ENCODE peak calls at places on chromosomes 1 and 21, in four cellular contexts. One of them, this sample, is unnamed.
A peak's percentile ranks its signal among the peaks of the same experiment; 100 is the strongest.

GRCh38 chr1:154520333-154520732 is 18.1 kb upstream of the SHE start:
- DNase-seq in K562: no peak
- DNase-seq in GM23248: no peak
- DNase-seq in IMR-90: peak; percentile 2
- DNase-seq in this sample: no peak

GRCh38 chr1:234841710-234842231 is 231.8 kb upstream of the IRF2BP2 start:
- DNase-seq in K562: no peak
- DNase-seq in GM23248: peak; percentile 40
- DNase-seq in IMR-90: peak; percentile 30
- DNase-seq in this sample: no peak

GRCh38 chr1:161274874-161275273 is 16.3 kb downstream of the PCP4L1 start:
- DNase-seq in IMR-90: no peak
- DNase-seq in GM23248: no peak
- DNase-seq in K562: no peak
- DNase-seq in this sample: no peak

GRCh38 chr1:225908013-225908640 is 15.9 kb downstream of the PYCR2 start:
- DNase-seq in GM23248: no peak
- DNase-seq in K562: no peak
- DNase-seq in IMR-90: no peak
- DNase-seq in this sample: no peak

GRCh38 chr1:162972768-162973167 is 96.4 kb upstream of the RGS4 start:
- DNase-seq in K562: no peak
- DNase-seq in GM23248: peak; percentile 12
- DNase-seq in IMR-90: no peak
- DNase-seq in this sample: no peak

GRCh38 chr1:62245201-62245600 is 50.6 kb downstream of the L1TD1 start:
- DNase-seq in GM23248: peak; percentile 80
- DNase-seq in K562: no peak
- DNase-seq in IMR-90: no peak
- DNase-seq in this sample: no peak

GRCh38 chr21:17463441-17463840 is 49.4 kb upstream of the CXADR start:
- DNase-seq in GM23248: peak; percentile 99
- DNase-seq in K562: no peak
- DNase-seq in IMR-90: peak; percentile 97
- DNase-seq in this sample: no peak

GRCh38 chr21:38531610-38532009 is 33.3 kb upstream of the ERG start:
- DNase-seq in K562: no peak
- DNase-seq in IMR-90: no peak
- DNase-seq in GM23248: peak; percentile 86
- DNase-seq in this sample: no peak

GRCh38 chr1:5751833-5752714 is 240.2 kb downstream of the NPHP4 start:
- DNase-seq in IMR-90: no peak
- DNase-seq in GM23248: no peak
- DNase-seq in K562: no peak
- DNase-seq in this sample: no peak

GRCh38 chr1:5753431-5754078 is 238.7 kb downstream of the NPHP4 start:
- DNase-seq in K562: no peak
- DNase-seq in GM23248: no peak
- DNase-seq in IMR-90: no peak
- DNase-seq in this sample: no peak

GRCh38 chr1:5752715-5753330 is 239.4 kb downstream of the NPHP4 start:
- DNase-seq in K562: no peak
- DNase-seq in GM23248: no peak
- DNase-seq in IMR-90: no peak
- DNase-seq in this sample: no peak

GRCh38 chr1:5750186-5751170 is 241.7 kb downstream of the NPHP4 start:
- DNase-seq in IMR-90: no peak
- DNase-seq in GM23248: no peak
- DNase-seq in K562: no peak
- DNase-seq in this sample: no peak

DNA sequence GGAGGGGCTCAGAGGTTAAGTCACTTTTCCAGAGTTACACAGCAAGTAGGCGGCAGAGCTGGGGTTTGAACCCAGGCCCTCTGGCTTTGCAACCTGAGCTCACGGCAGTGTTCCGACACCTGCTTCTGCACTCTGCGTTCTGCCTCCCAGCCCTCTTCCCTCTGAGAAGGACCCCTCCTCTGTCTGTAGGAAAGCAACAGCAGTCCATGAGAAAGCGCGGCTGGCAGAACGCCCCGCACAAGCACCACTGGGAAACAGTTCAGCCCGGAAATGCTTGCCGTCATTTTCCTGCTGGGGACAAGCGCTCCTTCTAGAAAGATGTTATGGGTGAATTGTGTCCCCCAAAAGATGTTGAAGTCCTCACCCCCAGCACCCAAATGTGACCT is 241.1 kb downstream of the NPHP4 start:
- DNase-seq in IMR-90: no peak
- DNase-seq in GM23248: no peak
- DNase-seq in K562: no peak
- DNase-seq in this sample: no peak
- H3K9me3 ChIP-seq in IMR-90: peaks cover 49% of the 10 kb centered on the region
- H3K9me3 ChIP-seq in GM23248: no peaks in the 10 kb centered on the region
- H3K9me3 ChIP-seq in K562: no peaks in the 10 kb centered on the region
- H3K9me3 ChIP-seq in this sample: no peaks in the 10 kb centered on the region

GRCh38 chr1:84145051-84145450 is 980 bp downstream of the PRKACB start:
- DNase-seq in K562: no peak
- DNase-seq in GM23248: peak; percentile 13
- DNase-seq in IMR-90: peak; percentile 23
- DNase-seq in this sample: no peak
- H3K9ac ChIP-seq in K562: no peak overlapping the region
- H3K9ac ChIP-seq in GM23248: no peak overlapping the region
- H3K9ac ChIP-seq in IMR-90: no peak overlapping the region
- H3K9ac ChIP-seq in this sample: no peak overlapping the region

GRCh38 chr1:27503961-27504587 is 14.1 kb upstream of the WASF2 start:
- DNase-seq in K562: no peak
- DNase-seq in GM23248: peak; percentile 65
- DNase-seq in IMR-90: peak; percentile 35
- DNase-seq in this sample: no peak

GRCh38 chr1:27505420-27505680 is 15.4 kb upstream of the WASF2 start:
- DNase-seq in GM23248: no peak
- DNase-seq in IMR-90: no peak
- DNase-seq in K562: no peak
- DNase-seq in this sample: no peak

GRCh38 chr1:27506703-27507102 is 16.7 kb upstream of the WASF2 start:
- DNase-seq in K562: no peak
- DNase-seq in GM23248: no peak
- DNase-seq in IMR-90: no peak
- DNase-seq in this sample: no peak

GRCh38 chr1:27503033-27503432 is 13.1 kb upstream of the WASF2 start:
- DNase-seq in GM23248: no peak
- DNase-seq in K562: no peak
- DNase-seq in IMR-90: no peak
- DNase-seq in this sample: no peak

DNA sequence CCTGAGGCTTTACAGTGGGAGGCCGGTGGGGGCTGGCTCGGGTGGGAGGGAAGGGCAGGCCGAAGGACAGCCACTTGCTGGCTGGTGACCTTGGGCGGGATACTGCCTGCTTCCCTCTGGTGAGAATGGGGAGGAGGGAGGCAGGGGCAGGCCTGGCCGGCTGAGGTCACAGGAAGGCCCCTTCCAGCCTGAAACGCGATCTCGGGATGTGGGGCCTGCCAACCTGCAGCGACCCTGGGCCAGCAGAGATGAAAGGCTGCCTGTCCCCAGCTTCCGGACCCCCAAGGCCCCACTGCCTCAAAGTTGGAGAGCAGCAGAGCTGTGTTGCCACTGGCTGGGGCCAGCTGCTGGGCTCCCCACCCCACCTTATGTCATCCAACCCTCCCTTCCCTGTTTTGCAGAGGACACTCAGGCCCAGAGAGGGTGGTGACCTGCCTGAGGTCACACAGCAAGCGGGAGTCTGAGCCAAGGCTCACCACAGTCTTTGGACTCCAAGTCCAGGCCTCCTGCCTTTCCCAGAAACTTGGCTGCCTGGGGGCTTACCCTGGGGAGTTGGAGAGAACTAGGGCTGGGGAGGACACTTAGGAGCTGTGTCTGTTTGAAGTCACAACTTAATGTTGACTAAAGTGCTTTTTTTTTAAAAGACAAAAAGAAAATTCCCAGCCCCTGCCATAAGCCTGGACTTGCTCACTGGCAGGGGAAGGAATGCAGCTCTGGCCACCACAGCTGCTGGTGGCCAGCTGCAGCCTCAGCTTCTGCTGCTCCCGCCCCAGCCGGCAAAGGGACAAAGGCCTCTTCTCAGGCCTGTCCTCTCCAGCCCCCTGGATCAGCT is 14.8 kb upstream of the WASF2 start:
- DNase-seq in IMR-90: peak; percentile 49
- DNase-seq in K562: peak; percentile 69
- DNase-seq in GM23248: peak; percentile 59
- DNase-seq in this sample: no peak
- H3K4me1 ChIP-seq in IMR-90: peaks cover 15% of the 10 kb centered on the region
- H3K4me1 ChIP-seq in K562: peaks cover 30% of the 10 kb centered on the region
- H3K4me1 ChIP-seq in GM23248: peaks cover 15% of the 10 kb centered on the region
- H3K4me1 ChIP-seq in this sample: peaks cover 23% of the 10 kb centered on the region

DNA sequence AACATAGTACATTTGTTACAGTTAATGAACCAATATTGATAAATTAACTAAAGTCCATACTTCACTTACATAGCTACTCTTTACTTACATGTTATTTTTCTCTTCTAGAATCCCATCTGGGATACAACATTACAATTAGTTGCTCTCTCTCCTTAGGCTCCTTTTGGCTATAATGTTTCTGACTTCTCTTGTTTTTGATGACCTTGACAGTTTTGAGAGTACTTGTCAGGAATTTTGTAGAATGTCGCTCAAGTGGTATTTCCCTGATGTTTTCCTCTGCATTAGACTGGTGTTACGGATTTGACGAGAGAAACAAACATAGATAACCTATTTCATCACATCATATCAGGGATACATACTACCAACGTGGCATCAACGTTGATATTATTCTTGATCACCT is 925.4 kb upstream of the TMPRSS15 start:
- DNase-seq in IMR-90: no peak
- DNase-seq in GM23248: no peak
- DNase-seq in K562: no peak
- DNase-seq in this sample: no peak
- H3K9me3 ChIP-seq in IMR-90: peaks cover 2% of the 10 kb centered on the region
- H3K9me3 ChIP-seq in GM23248: no peaks in the 10 kb centered on the region
- H3K9me3 ChIP-seq in K562: no peaks in the 10 kb centered on the region
- H3K9me3 ChIP-seq in this sample: peaks cover 10% of the 10 kb centered on the region

GRCh38 chr1:17047924-17048323 is 5.9 kb downstream of the SDHB start:
- DNase-seq in K562: no peak
- DNase-seq in GM23248: no peak
- DNase-seq in IMR-90: no peak
- DNase-seq in this sample: no peak

GRCh38 chr1:17053071-17053684 is 654 bp downstream of the SDHB start:
- DNase-seq in IMR-90: no peak
- DNase-seq in GM23248: peak; percentile 21
- DNase-seq in K562: peak; percentile 33
- DNase-seq in this sample: no peak

GRCh38 chr1:17053685-17054410 is at the start of gene SDHB:
- DNase-seq in GM23248: peak; percentile 100
- DNase-seq in IMR-90: peak; percentile 98
- DNase-seq in K562: peak; percentile 99
- DNase-seq in this sample: peak; percentile 92

GRCh38 chr1:17055801-17056200 is 2.0 kb upstream of the SDHB start:
- DNase-seq in K562: no peak
- DNase-seq in IMR-90: no peak
- DNase-seq in GM23248: no peak
- DNase-seq in this sample: no peak

GRCh38 chr1:17052038-17052437 is 1.8 kb downstream of the SDHB start:
- DNase-seq in K562: no peak
- DNase-seq in GM23248: no peak
- DNase-seq in IMR-90: no peak
- DNase-seq in this sample: no peak
- H3K9ac ChIP-seq in K562: no peak overlapping the region
- H3K9ac ChIP-seq in GM23248: peak overlapping the region; percentile 89
- H3K9ac ChIP-seq in IMR-90: no peak overlapping the region
- H3K9ac ChIP-seq in this sample: no peak overlapping the region

This sample was measured in NT2/D1.